ENCODE peak calls at places on chromosomes 6 and 20, in six cellular contexts. G, L, N, Z, M and Y are unnamed samples.

GRCh38 chr6:85756982-85757381 is 114.3 kb upstream of the SYNCRIP start:
- DNase-seq in Z (no peak), N (no peak), G (peak; percentile 59), L (no peak), M (no peak), Y (no peak)

GRCh38 chr20:19025430-19026120 is 186.9 kb upstream of the SLC24A3 start:
- DNase-seq in Z (no peak), G (no peak), L (no peak), M (no peak), N (no peak), Y (no peak)

GRCh38 chr6:121399971-121400370 is 35.5 kb upstream of the GJA1 start:
- DNase-seq in M (no peak), G (no peak), Z (no peak), N (no peak), L (no peak), Y (no peak)

GRCh38 chr20:41436679-41437078 is 70.1 kb upstream of the EMILIN3 start:
- DNase-seq in G (peak; percentile 19), N (no peak), L (no peak), M (no peak), Z (no peak), Y (no peak)

GRCh38 chr6:150322452-150322851 is 46.4 kb upstream of the IYD start:
- DNase-seq in L (no peak), Z (peak; percentile 48), N (no peak), G (no peak), M (no peak), Y (no peak)

GRCh38 chr6:106829451-106829850 is 145.1 kb downstream of the CD24 start:
- DNase-seq in N (no peak), M (no peak), L (no peak), Z (no peak), G (no peak), Y (no peak)

GRCh38 chr6:8195040-8195713 is 92.8 kb upstream of the EEF1E1 start:
- DNase-seq in L (no peak), Z (no peak), G (no peak), M (no peak), N (no peak), Y (no peak)

GRCh38 chr6:35931120-35931561 is 10.2 kb upstream of the SRPK1 start:
- DNase-seq in L (no peak), G (no peak), Z (no peak), M (no peak), N (no peak), Y (no peak)

GRCh38 chr6:111709615-111710398 is 104.1 kb upstream of the TRAF3IP2 start:
- DNase-seq in Z (peak; percentile 62), G (peak; percentile 71), M (no peak), N (no peak), L (peak; percentile 54), Y (no peak)

GRCh38 chr20:38969708-38970107 is 7.6 kb downstream of the DHX35 start:
- DNase-seq in Z (no peak), N (no peak), M (no peak), G (no peak), L (peak; percentile 35), Y (no peak)

GRCh38 chr6:151493495-151494234 is at the start of gene CCDC170:
- DNase-seq in L (no peak), Z (peak; percentile 30), G (no peak), M (peak; percentile 76), N (peak; percentile 40), Y (peak; percentile 16)

GRCh38 chr6:125101656-125102055 is 51.9 kb upstream of the TPD52L1 start:
- DNase-seq in L (peak; percentile 70), G (peak; percentile 14), N (no peak), Z (no peak), M (no peak), Y (no peak)

GRCh38 chr6:150098155-150098554 is 29.2 kb upstream of the ULBP3 start:
- DNase-seq in Z (no peak), N (no peak), L (no peak), M (no peak), G (no peak), Y (no peak)

GRCh38 chr6:134722996-134723871 is 226.7 kb downstream of the ALDH8A1 start:
- DNase-seq in N (no peak), Z (no peak), L (no peak), M (no peak), G (no peak), Y (no peak)

GRCh38 chr6:46014511-46015118 is 1.0 kb downstream of the CLIC5 start:
- DNase-seq in Z (peak; percentile 67), G (no peak), L (no peak), N (peak; percentile 1), M (peak; percentile 37), Y (no peak)

GRCh38 chr6:87661016-87661415 is 41.0 kb downstream of the AKIRIN2 start:
- DNase-seq in N (no peak), G (no peak), L (no peak), M (no peak), Z (no peak), Y (no peak)

GRCh38 chr6:161079566-161080262 is 88.1 kb downstream of the MAP3K4 start:
- DNase-seq in Z (peak; percentile 55), M (no peak), L (no peak), N (no peak), G (peak; percentile 73), Y (no peak)

GRCh38 chr6:91606148-91606901 is 1019.5 kb upstream of the MAP3K7 start:
- DNase-seq in M (no peak), Z (no peak), N (no peak), L (no peak), G (no peak), Y (no peak)

GRCh38 chr6:37877373-37878149 is 58.0 kb downstream of the ZFAND3 start:
- DNase-seq in Z (no peak), M (no peak), G (no peak), N (no peak), L (no peak), Y (no peak)

GRCh38 chr6:163085426-163085825 is 329.1 kb upstream of the QKI start:
- DNase-seq in M (no peak), L (no peak), Z (no peak), N (no peak), G (no peak), Y (no peak)

GRCh38 chr6:63352587-63353281 is 33.0 kb upstream of the LGSN start:
- DNase-seq in L (no peak), M (no peak), Z (no peak), N (peak; percentile 10), G (peak; percentile 57), Y (no peak)

GRCh38 chr6:90362273-90362672 is 65.6 kb upstream of the BACH2 start:
- DNase-seq in Z (no peak), N (no peak), L (no peak), M (no peak), G (peak; percentile 4), Y (no peak)

DNA sequence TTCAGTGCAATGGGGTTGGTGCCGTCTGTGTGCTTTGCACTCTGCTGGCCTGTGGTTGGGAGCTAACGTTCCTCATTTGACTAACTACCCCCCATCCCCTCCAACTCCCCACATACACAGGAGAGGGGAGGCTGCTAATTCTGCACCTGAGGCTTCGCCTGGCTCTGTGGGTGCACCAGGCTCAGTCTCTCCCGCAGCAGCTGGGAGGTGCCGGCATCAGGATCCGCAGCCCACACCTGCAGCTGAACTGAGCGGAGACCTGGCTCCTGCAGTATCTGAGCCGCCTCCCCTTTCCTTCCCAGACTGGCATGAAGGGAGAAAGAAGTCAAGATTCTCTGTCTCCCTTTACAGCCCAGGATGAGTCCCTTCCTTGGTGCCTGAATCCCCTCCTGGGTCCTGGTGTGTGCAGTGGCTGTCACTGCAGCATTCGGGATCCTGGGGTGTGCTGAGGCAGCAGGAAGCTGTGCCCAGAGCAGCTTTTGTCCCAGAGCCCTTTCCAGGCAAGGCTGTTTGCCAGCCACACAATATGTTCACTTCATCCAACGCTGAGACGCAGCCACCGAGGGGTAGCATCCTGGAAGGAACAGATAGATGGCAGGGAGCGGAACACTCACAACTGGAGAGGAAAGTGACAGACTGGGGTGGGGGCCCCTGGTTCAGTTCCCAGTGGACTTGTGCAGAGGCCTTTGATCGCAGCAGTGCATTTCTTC is 70.2 kb downstream of the CDH4 start:
- DNase-seq in L (no peak), Z (no peak), M (no peak), G (no peak), N (no peak), Y (no peak)
- TF ChIP-seq CTCF in L (no peak), Z (no peak), M (no peak), G (no peak), N (no peak), Y (no peak)

DNA sequence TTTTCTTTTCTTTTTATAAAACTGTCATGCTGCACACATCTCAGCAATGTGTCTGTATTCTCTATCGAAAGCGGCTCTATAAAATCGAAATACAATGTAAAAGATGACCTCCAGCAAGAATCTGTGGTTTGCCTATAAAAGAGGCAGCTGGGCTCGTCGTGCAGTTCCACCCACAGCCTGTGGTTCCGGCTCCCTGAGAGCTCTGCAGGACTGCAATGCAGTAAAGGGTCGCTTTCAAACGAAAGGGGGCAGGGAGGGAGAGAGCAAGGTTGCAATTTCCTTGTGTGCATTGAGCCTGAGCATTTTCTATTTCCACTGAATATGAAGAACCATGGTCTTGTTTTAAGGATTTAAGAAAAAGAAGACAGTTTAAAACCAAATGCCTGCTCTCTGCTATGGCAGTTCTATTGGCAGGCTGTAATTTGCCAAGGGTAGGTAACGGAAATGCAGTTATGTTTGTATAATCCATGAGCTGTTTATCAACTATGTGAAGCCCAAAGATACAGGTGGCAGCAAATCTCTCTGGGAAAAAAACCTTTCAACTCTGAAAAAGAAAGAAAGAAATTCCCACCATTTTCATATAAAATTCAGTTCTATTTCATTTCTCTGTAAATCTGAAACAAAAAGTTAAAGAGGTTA is 236.5 kb downstream of the HACE1 start:
- DNase-seq in M (no peak), L (no peak), Z (no peak), G (peak; percentile 64), N (no peak), Y (no peak)
- TF ChIP-seq CTCF in M (peak; percentile 26), L (no peak), Z (no peak), G (no peak), N (peak; percentile 33), Y (no peak)

GRCh38 chr6:44030812-44031454 is 96.3 kb downstream of the MRPL14 start:
- DNase-seq in N (no peak), M (peak; percentile 19), G (no peak), L (no peak), Z (no peak), Y (no peak)

GRCh38 chr6:44029489-44030185 is 97.6 kb downstream of the MRPL14 start:
- DNase-seq in N (no peak), Z (no peak), L (no peak), M (no peak), G (no peak), Y (no peak)

GRCh38 chr6:44025226-44025625 is 102.0 kb downstream of the MRPL14 start:
- DNase-seq in G (no peak), Z (no peak), M (no peak), L (no peak), N (no peak), Y (no peak)

GRCh38 chr6:44024597-44025219 is 102.5 kb downstream of the MRPL14 start:
- DNase-seq in L (no peak), G (no peak), N (no peak), M (peak; percentile 28), Z (no peak), Y (no peak)

DNA sequence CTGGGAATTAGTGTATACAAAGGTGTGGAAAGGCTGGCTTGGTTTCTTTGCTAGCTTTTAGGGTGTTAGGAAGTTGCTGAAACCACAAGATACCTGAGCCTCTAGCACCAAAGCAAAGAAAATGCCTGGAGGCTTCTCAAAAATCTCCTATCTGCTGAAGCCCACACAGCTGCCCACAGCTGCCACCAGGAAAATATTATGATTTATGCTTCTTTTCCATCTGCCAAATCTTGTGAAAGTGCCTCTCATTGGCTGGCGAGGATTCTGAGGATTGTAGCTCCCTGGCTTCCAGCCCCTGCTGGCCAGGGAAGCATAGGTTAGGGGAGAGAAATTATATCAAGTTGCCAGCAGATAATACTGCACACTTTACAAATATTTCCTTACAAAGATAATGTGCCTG is 98.5 kb downstream of the MRPL14 start:
- DNase-seq in N (no peak), M (no peak), G (peak; percentile 36), L (peak; percentile 76), Z (no peak), Y (no peak)
- TF ChIP-seq CTCF in N (peak; percentile 28), M (no peak), G (peak; percentile 25), L (peak; percentile 32), Z (no peak), Y (no peak)

GRCh38 chr6:50264995-50265571 is 215.4 kb upstream of the DEFB112 start:
- DNase-seq in Z (no peak), G (peak; percentile 42), N (no peak), M (no peak), L (no peak), Y (no peak)
- TF ChIP-seq CTCF in Z (no peak), G (peak; percentile 63), N (peak; percentile 64), M (no peak), L (peak; percentile 46), Y (no peak)